ENCODE peak calls at places on chromosomes 4 and X, in seven cellular contexts. U, F, C, W, J, A and V are unnamed samples. For H3K27me3 and H3K4me1, the result is how much of the 10 kb centered on the place peaks cover.

GRCh38 chr4:93169966-93170365 is 658.6 kb upstream of the ATOH1 start:
- DNase-seq in F (no peak), C (no peak), A (no peak), J (no peak), W (no peak), U (no peak), V (no peak)

GRCh38 chr4:165537028-165537648 is 158.3 kb downstream of the CPE start:
- DNase-seq in C (peak), A (peak), F (peak), U (peak), J (no peak), W (peak), V (peak)

GRCh38 chr4:60201052-60201673 is 999.0 kb upstream of the ADGRL3 start:
- DNase-seq in C (peak), U (peak), F (peak), J (no peak), W (peak), A (peak), V (peak)

GRCh38 chrX:107597791-107598190 is 30.5 kb upstream of the PRPS1 start:
- DNase-seq in F (no peak), C (no peak), U (no peak), J (no peak), A (no peak), W (no peak), V (no peak)

GRCh38 chr4:142743071-142743825 is 102.9 kb downstream of the INPP4B start:
- DNase-seq in C (peak), F (no peak), J (no peak), A (no peak), W (peak), U (peak), V (peak)

GRCh38 chr4:51830146-51830545 is 12.8 kb upstream of the DCUN1D4 start:
- DNase-seq in J (no peak), A (no peak), F (no peak), U (no peak), W (no peak), C (no peak), V (no peak)

GRCh38 chr4:10781805-10782204 is 97.2 kb upstream of the CLNK start:
- DNase-seq in W (peak), U (no peak), C (no peak), A (no peak), F (no peak), J (no peak), V (no peak)

GRCh38 chrX:97683256-97683655 is 799.5 kb downstream of the RPA4 start:
- DNase-seq in A (no peak), C (no peak), W (no peak), J (no peak), U (no peak), F (no peak), V (no peak)

GRCh38 chrX:111265506-111265905 is 4.8 kb downstream of the CAPN6 start:
- DNase-seq in U (no peak), J (no peak), A (no peak), W (no peak), F (no peak), C (no peak), V (no peak)

GRCh38 chr4:55588160-55588559 is 3.9 kb downstream of the PDCL2 start:
- DNase-seq in W (no peak), C (no peak), U (no peak), A (no peak), J (no peak), F (no peak), V (no peak)

GRCh38 chrX:14014526-14014925 is 15.2 kb downstream of the GEMIN8 start:
- DNase-seq in F (no peak), J (no peak), A (no peak), U (no peak), W (no peak), C (no peak), V (no peak)

GRCh38 chr4:150572704-150573504 is 9.0 kb upstream of the MAB21L2 start:
- DNase-seq in F (no peak), U (no peak), C (no peak), J (no peak), W (no peak), A (no peak), V (no peak)

GRCh38 chr4:112167790-112168189 is 22.5 kb downstream of the FAM241A start:
- DNase-seq in A (no peak), C (peak), U (no peak), F (no peak), J (no peak), W (peak), V (no peak)

GRCh38 chr4:156962551-156962974 is 9.0 kb downstream of the PDGFC start:
- DNase-seq in F (no peak), W (no peak), C (peak), U (peak), J (no peak), A (peak), V (peak)

GRCh38 chr4:163157157-163157556 is 9.5 kb downstream of the NAF1 start:
- DNase-seq in A (no peak), W (peak), U (no peak), J (no peak), C (no peak), F (no peak), V (peak)

GRCh38 chr4:144223654-144224053 is 83.1 kb upstream of the GYPA start:
- DNase-seq in C (no peak), F (no peak), W (no peak), J (no peak), A (peak), U (no peak), V (peak)

DNA sequence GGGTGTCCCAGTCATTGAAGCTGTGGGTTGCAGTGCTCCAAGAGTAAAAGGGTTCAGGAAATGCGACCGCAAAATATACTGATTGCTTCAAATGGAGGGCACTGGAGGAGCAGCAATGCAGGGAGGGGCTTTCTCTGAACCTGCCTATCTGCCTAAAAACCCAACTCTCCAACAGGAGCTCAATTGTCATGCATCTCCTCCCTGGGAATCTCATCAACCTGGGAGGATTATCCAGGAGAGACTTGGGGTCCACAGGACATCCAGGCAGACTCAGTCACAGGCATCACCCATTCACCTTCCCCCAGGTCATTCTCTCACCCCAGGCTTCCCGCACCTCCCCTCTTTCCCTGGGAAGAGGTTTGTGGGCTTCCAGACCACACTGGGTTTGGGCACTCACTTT is 38.2 kb upstream of the TLR3 start:
- DNase-seq in C (no peak), U (no peak), W (no peak), F (no peak), A (no peak), J (no peak), V (no peak)
- H3K4me3 ChIP-seq in C (no peak), U (no peak), W (no peak), F (no peak), A (no peak), J (no peak), V (peak)

DNA sequence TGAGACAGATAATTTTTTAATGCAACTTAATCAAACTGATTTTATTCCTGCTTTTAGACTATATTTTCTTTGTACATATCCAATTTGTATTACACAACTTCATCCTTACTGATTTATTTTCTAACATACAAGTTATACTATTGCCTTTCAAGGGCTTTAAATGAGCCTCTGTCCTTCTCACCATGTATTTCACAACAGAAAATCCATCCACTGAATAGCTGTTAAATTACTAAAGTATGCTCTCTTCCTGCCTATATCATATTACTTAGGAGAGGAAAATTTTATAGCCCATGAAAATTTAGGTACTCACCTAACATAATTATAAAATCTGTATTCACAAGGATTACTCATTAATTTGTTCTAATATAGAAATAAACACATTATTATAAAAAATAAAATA is 528.6 kb downstream of the ANKRD50 start:
- DNase-seq in C (no peak), U (no peak), A (no peak), F (no peak), W (no peak), J (no peak), V (peak)
- H3K27me3 ChIP-seq in C (under half), U (under half), A (under half), F (under half), W (under half), J (under half), V (under half)

DNA sequence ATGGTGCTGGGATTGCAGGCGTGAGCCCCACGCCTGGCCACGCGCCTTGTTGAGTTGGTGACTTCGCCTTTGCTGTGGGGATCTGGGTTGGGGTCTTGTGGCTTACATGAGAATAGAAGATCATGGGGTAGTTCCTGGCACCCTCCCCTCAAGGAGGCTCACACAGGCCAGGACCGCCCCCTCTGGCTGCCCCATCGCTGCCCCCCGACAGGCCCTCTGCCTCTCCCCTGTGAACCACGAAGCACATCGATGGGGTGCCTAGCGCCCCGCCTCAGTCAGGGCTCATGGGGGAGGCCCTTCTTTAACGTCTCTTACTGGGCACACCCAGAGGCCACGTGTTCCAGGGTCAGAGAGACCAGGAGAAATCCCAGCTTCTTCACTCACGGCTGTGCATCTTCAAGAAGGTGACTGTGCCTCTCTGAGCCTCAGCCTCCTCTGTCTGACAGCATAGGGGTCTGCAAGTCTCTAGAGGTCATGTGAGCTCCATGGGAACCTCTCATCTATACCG is 23.6 kb upstream of the SPON2 start:
- DNase-seq in A (no peak), J (no peak), F (no peak), W (no peak), C (no peak), U (peak), V (no peak)
- H3K4me1 ChIP-seq in A (under half), J (under half), F (under half), W (under half), C (under half), U (under half), V (under half)

GRCh38 chr4:8588196-8588470 is 4.4 kb upstream of the CPZ start:
- DNase-seq in C (no peak), A (no peak), U (no peak), F (no peak), W (no peak), J (no peak), V (no peak)
- H3K4me3 ChIP-seq in C (no peak), A (no peak), U (no peak), F (no peak), W (no peak), J (no peak), V (no peak)

GRCh38 chr4:7900351-7900750 is 39.3 kb downstream of the AFAP1 start:
- DNase-seq in U (no peak), F (no peak), A (no peak), C (no peak), W (no peak), J (no peak), V (no peak)

GRCh38 chr4:7902826-7903225 is 36.8 kb downstream of the AFAP1 start:
- DNase-seq in F (no peak), W (no peak), U (no peak), C (no peak), A (no peak), J (no peak), V (no peak)

GRCh38 chr4:7899184-7899583 is 40.5 kb downstream of the AFAP1 start:
- DNase-seq in J (no peak), F (no peak), C (no peak), A (no peak), U (no peak), W (no peak), V (no peak)

GRCh38 chr4:7902101-7902553 is 37.5 kb downstream of the AFAP1 start:
- DNase-seq in U (no peak), J (no peak), W (no peak), A (no peak), C (no peak), F (no peak), V (no peak)

GRCh38 chr4:7901274-7901845 is 38.3 kb downstream of the AFAP1 start:
- DNase-seq in A (no peak), J (no peak), C (no peak), W (no peak), F (no peak), U (no peak), V (no peak)
- H3K27me3 ChIP-seq in A (under half), J (under half), C (under half), W (under half), F (under half), U (under half), V (under half)

DNA sequence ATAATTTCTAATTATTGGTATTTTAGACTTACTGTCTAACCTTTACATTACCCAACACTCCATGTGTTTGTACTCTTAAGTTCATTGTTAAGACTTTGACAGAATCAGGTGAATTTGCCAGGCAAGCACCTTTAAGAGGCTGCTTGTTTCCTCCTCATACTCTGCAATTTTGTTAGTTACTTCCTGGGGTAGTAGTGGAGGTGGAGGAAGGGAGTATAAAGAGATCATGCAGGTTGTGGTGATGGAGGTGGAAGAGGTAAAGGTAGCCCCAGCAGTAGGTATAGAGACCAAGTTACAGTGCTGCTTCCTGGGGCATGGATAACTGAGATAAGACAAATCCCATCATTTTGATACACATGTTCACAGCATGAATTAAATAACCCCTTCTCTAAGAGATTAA is 6.7 kb downstream of the WDR44 start:
- DNase-seq in A (no peak), U (no peak), W (no peak), F (no peak), J (no peak), C (no peak), V (no peak)
- H3K4me1 ChIP-seq in A (under half), U (under half), W (under half), F (under half), J (half or more), C (under half), V (under half)